ENCODE peak calls at places on chromosomes 4 and X, in nine cellular contexts. One of them, this sample, is unnamed.

GRCh38 chr4:26362745-26363439 is 42.1 kb downstream of the RBPJ start:
- DNase-seq in A549: no peak
- DNase-seq in right cardiac atrium: no peak
- DNase-seq in cardiac muscle cell: peak
- DNase-seq in A172: peak
- DNase-seq in GM12865: no peak
- DNase-seq in aorta: no peak
- DNase-seq in activated CD4-positive, alpha-beta T cell treated with anti-CD3 and anti-CD28 coated beads, Interleukin-2, amount 50 U/mL, for 1 hour: no peak
- DNase-seq in HFF-Myc: no peak
- DNase-seq in this sample: no peak

GRCh38 chr4:105666693-105667092 is 41.8 kb downstream of the INTS12 start:
- DNase-seq in activated CD4-positive, alpha-beta T cell treated with anti-CD3 and anti-CD28 coated beads, Interleukin-2, amount 50 U/mL, for 1 hour: no peak
- DNase-seq in right cardiac atrium: no peak
- DNase-seq in A172: peak
- DNase-seq in cardiac muscle cell: peak
- DNase-seq in aorta: no peak
- DNase-seq in A549: no peak
- DNase-seq in HFF-Myc: no peak
- DNase-seq in GM12865: peak
- DNase-seq in this sample: no peak

GRCh38 chr4:42420120-42420519 is 22.8 kb downstream of the SHISA3 start:
- DNase-seq in HFF-Myc: no peak
- DNase-seq in activated CD4-positive, alpha-beta T cell treated with anti-CD3 and anti-CD28 coated beads, Interleukin-2, amount 50 U/mL, for 1 hour: no peak
- DNase-seq in cardiac muscle cell: peak
- DNase-seq in GM12865: no peak
- DNase-seq in right cardiac atrium: no peak
- DNase-seq in A549: no peak
- DNase-seq in aorta: no peak
- DNase-seq in A172: no peak
- DNase-seq in this sample: no peak

GRCh38 chrX:10030570-10030969 is 63.4 kb downstream of the CLDN34 start:
- DNase-seq in GM12865: no peak
- DNase-seq in right cardiac atrium: no peak
- DNase-seq in activated CD4-positive, alpha-beta T cell treated with anti-CD3 and anti-CD28 coated beads, Interleukin-2, amount 50 U/mL, for 1 hour: no peak
- DNase-seq in cardiac muscle cell: no peak
- DNase-seq in aorta: no peak
- DNase-seq in HFF-Myc: no peak
- DNase-seq in A549: peak
- DNase-seq in A172: no peak
- DNase-seq in this sample: no peak

GRCh38 chr4:55545133-55545532 is 1.6 kb downstream of the CLOCK start:
- DNase-seq in activated CD4-positive, alpha-beta T cell treated with anti-CD3 and anti-CD28 coated beads, Interleukin-2, amount 50 U/mL, for 1 hour: no peak
- DNase-seq in A549: no peak
- DNase-seq in GM12865: no peak
- DNase-seq in right cardiac atrium: no peak
- DNase-seq in A172: peak
- DNase-seq in aorta: no peak
- DNase-seq in HFF-Myc: no peak
- DNase-seq in cardiac muscle cell: peak
- DNase-seq in this sample: no peak

GRCh38 chr4:117378942-117379341 is 293.6 kb upstream of the TRAM1L1 start:
- DNase-seq in right cardiac atrium: no peak
- DNase-seq in GM12865: no peak
- DNase-seq in A549: no peak
- DNase-seq in aorta: no peak
- DNase-seq in cardiac muscle cell: no peak
- DNase-seq in HFF-Myc: no peak
- DNase-seq in activated CD4-positive, alpha-beta T cell treated with anti-CD3 and anti-CD28 coated beads, Interleukin-2, amount 50 U/mL, for 1 hour: no peak
- DNase-seq in A172: no peak
- DNase-seq in this sample: no peak

GRCh38 chr4:158020734-158021346 is 152.0 kb downstream of the GASK1B start:
- DNase-seq in A549: no peak
- DNase-seq in GM12865: no peak
- DNase-seq in right cardiac atrium: no peak
- DNase-seq in aorta: no peak
- DNase-seq in cardiac muscle cell: peak
- DNase-seq in activated CD4-positive, alpha-beta T cell treated with anti-CD3 and anti-CD28 coated beads, Interleukin-2, amount 50 U/mL, for 1 hour: no peak
- DNase-seq in A172: peak
- DNase-seq in HFF-Myc: no peak
- DNase-seq in this sample: no peak

GRCh38 chr4:177308842-177309524 is 691 bp upstream of the NEIL3 start:
- DNase-seq in aorta: no peak
- DNase-seq in right cardiac atrium: no peak
- DNase-seq in A172: no peak
- DNase-seq in A549: no peak
- DNase-seq in GM12865: no peak
- DNase-seq in cardiac muscle cell: no peak
- DNase-seq in activated CD4-positive, alpha-beta T cell treated with anti-CD3 and anti-CD28 coated beads, Interleukin-2, amount 50 U/mL, for 1 hour: no peak
- DNase-seq in HFF-Myc: no peak
- DNase-seq in this sample: no peak

GRCh38 chr4:73844352-73844751 is 7.9 kb downstream of the CXCL6 start:
- DNase-seq in right cardiac atrium: no peak
- DNase-seq in HFF-Myc: no peak
- DNase-seq in aorta: no peak
- DNase-seq in A172: no peak
- DNase-seq in A549: no peak
- DNase-seq in activated CD4-positive, alpha-beta T cell treated with anti-CD3 and anti-CD28 coated beads, Interleukin-2, amount 50 U/mL, for 1 hour: no peak
- DNase-seq in GM12865: no peak
- DNase-seq in cardiac muscle cell: peak
- DNase-seq in this sample: no peak

GRCh38 chr4:170323623-170324022 is 233.9 kb upstream of the AADAT start:
- DNase-seq in activated CD4-positive, alpha-beta T cell treated with anti-CD3 and anti-CD28 coated beads, Interleukin-2, amount 50 U/mL, for 1 hour: no peak
- DNase-seq in A172: no peak
- DNase-seq in aorta: no peak
- DNase-seq in HFF-Myc: no peak
- DNase-seq in cardiac muscle cell: no peak
- DNase-seq in GM12865: no peak
- DNase-seq in right cardiac atrium: no peak
- DNase-seq in A549: no peak
- DNase-seq in this sample: no peak

GRCh38 chrX:103941201-103941975 is 21.0 kb upstream of the TMSB15B start:
- DNase-seq in A549: peak
- DNase-seq in A172: peak
- DNase-seq in GM12865: peak
- DNase-seq in cardiac muscle cell: peak
- DNase-seq in aorta: no peak
- DNase-seq in activated CD4-positive, alpha-beta T cell treated with anti-CD3 and anti-CD28 coated beads, Interleukin-2, amount 50 U/mL, for 1 hour: no peak
- DNase-seq in right cardiac atrium: no peak
- DNase-seq in HFF-Myc: no peak
- DNase-seq in this sample: no peak

GRCh38 chr4:41061482-41062185 is 152.7 kb downstream of the APBB2 start:
- DNase-seq in A549: no peak
- DNase-seq in A172: no peak
- DNase-seq in right cardiac atrium: no peak
- DNase-seq in activated CD4-positive, alpha-beta T cell treated with anti-CD3 and anti-CD28 coated beads, Interleukin-2, amount 50 U/mL, for 1 hour: no peak
- DNase-seq in cardiac muscle cell: no peak
- DNase-seq in GM12865: no peak
- DNase-seq in aorta: no peak
- DNase-seq in HFF-Myc: no peak
- DNase-seq in this sample: no peak

GRCh38 chr4:98662619-98663225 is 4.3 kb upstream of the TSPAN5 start:
- DNase-seq in right cardiac atrium: no peak
- DNase-seq in A172: no peak
- DNase-seq in cardiac muscle cell: no peak
- DNase-seq in activated CD4-positive, alpha-beta T cell treated with anti-CD3 and anti-CD28 coated beads, Interleukin-2, amount 50 U/mL, for 1 hour: peak
- DNase-seq in HFF-Myc: no peak
- DNase-seq in aorta: no peak
- DNase-seq in GM12865: peak
- DNase-seq in A549: no peak
- DNase-seq in this sample: no peak

GRCh38 chr4:148203056-148203898 is 238.9 kb downstream of the NR3C2 start:
- DNase-seq in cardiac muscle cell: no peak
- DNase-seq in HFF-Myc: no peak
- DNase-seq in A549: no peak
- DNase-seq in GM12865: no peak
- DNase-seq in aorta: no peak
- DNase-seq in A172: no peak
- DNase-seq in activated CD4-positive, alpha-beta T cell treated with anti-CD3 and anti-CD28 coated beads, Interleukin-2, amount 50 U/mL, for 1 hour: no peak
- DNase-seq in right cardiac atrium: no peak
- DNase-seq in this sample: no peak

GRCh38 chr4:182107931-182108330 is 135.3 kb upstream of the TENM3 start:
- DNase-seq in cardiac muscle cell: no peak
- DNase-seq in activated CD4-positive, alpha-beta T cell treated with anti-CD3 and anti-CD28 coated beads, Interleukin-2, amount 50 U/mL, for 1 hour: no peak
- DNase-seq in A549: no peak
- DNase-seq in right cardiac atrium: no peak
- DNase-seq in HFF-Myc: no peak
- DNase-seq in A172: no peak
- DNase-seq in aorta: no peak
- DNase-seq in GM12865: no peak
- DNase-seq in this sample: no peak

GRCh38 chr4:110139106-110139505 is 59.3 kb downstream of the ELOVL6 start:
- DNase-seq in HFF-Myc: no peak
- DNase-seq in right cardiac atrium: no peak
- DNase-seq in A172: no peak
- DNase-seq in aorta: no peak
- DNase-seq in GM12865: no peak
- DNase-seq in cardiac muscle cell: no peak
- DNase-seq in activated CD4-positive, alpha-beta T cell treated with anti-CD3 and anti-CD28 coated beads, Interleukin-2, amount 50 U/mL, for 1 hour: no peak
- DNase-seq in A549: no peak
- DNase-seq in this sample: no peak

GRCh38 chr4:120616-121015 is 3.7 kb upstream of the ZNF718 start:
- DNase-seq in aorta: no peak
- DNase-seq in A549: no peak
- DNase-seq in A172: no peak
- DNase-seq in HFF-Myc: no peak
- DNase-seq in activated CD4-positive, alpha-beta T cell treated with anti-CD3 and anti-CD28 coated beads, Interleukin-2, amount 50 U/mL, for 1 hour: no peak
- DNase-seq in cardiac muscle cell: no peak
- DNase-seq in GM12865: no peak
- DNase-seq in right cardiac atrium: no peak
- DNase-seq in this sample: no peak

GRCh38 chrX:43804021-43804420 is 78.2 kb downstream of the MAOB start:
- DNase-seq in aorta: no peak
- DNase-seq in GM12865: no peak
- DNase-seq in activated CD4-positive, alpha-beta T cell treated with anti-CD3 and anti-CD28 coated beads, Interleukin-2, amount 50 U/mL, for 1 hour: no peak
- DNase-seq in HFF-Myc: no peak
- DNase-seq in A172: no peak
- DNase-seq in right cardiac atrium: no peak
- DNase-seq in cardiac muscle cell: no peak
- DNase-seq in A549: no peak
- DNase-seq in this sample: no peak

This sample was measured in uterus.